ENCODE peak calls at places on chromosomes 16 and 17, in seven cellular contexts. D, O, A, K, C, Y and T are unnamed samples.

GRCh38 chr17:20281860-20282259 is 185.5 kb downstream of the LGALS9B start:
- DNase-seq in A (no peak), C (no peak), K (no peak), Y (no peak), D (peak), O (no peak), T (peak)

GRCh38 chr17:79127534-79128135 is 53.0 kb downstream of the ENGASE start:
- DNase-seq in O (no peak), K (no peak), D (no peak), C (no peak), A (no peak), Y (no peak), T (no peak)

GRCh38 chr17:29179232-29180036 is 764 bp downstream of the MYO18A start:
- DNase-seq in D (peak), O (no peak), C (peak), K (peak), A (no peak), Y (peak), T (no peak)

GRCh38 chr17:37735165-37735564 is 9.7 kb downstream of the HNF1B start:
- DNase-seq in A (no peak), K (no peak), Y (peak), C (no peak), D (no peak), O (no peak), T (no peak)

GRCh38 chr17:61247438-61247837 is 152.2 kb upstream of the TBX2 start:
- DNase-seq in C (no peak), O (peak), D (no peak), Y (no peak), A (no peak), K (no peak), T (no peak)

GRCh38 chr17:44981221-44981968 is 13.3 kb upstream of the C1QL1 start:
- DNase-seq in A (peak), C (no peak), K (peak), O (peak), D (no peak), Y (no peak), T (no peak)

GRCh38 chr17:27459433-27459832 is 3.2 kb downstream of the KSR1 start:
- DNase-seq in O (no peak), A (no peak), C (no peak), D (no peak), K (no peak), Y (no peak), T (no peak)

GRCh38 chr17:3914319-3914685 is 2.0 kb downstream of the P2RX1 start:
- DNase-seq in D (no peak), O (no peak), A (no peak), K (no peak), C (no peak), Y (no peak), T (peak)

GRCh38 chr17:39997543-39997942 is 16.9 kb downstream of the PSMD3 start:
- DNase-seq in D (no peak), C (no peak), A (no peak), K (no peak), O (no peak), Y (no peak), T (no peak)

DNA sequence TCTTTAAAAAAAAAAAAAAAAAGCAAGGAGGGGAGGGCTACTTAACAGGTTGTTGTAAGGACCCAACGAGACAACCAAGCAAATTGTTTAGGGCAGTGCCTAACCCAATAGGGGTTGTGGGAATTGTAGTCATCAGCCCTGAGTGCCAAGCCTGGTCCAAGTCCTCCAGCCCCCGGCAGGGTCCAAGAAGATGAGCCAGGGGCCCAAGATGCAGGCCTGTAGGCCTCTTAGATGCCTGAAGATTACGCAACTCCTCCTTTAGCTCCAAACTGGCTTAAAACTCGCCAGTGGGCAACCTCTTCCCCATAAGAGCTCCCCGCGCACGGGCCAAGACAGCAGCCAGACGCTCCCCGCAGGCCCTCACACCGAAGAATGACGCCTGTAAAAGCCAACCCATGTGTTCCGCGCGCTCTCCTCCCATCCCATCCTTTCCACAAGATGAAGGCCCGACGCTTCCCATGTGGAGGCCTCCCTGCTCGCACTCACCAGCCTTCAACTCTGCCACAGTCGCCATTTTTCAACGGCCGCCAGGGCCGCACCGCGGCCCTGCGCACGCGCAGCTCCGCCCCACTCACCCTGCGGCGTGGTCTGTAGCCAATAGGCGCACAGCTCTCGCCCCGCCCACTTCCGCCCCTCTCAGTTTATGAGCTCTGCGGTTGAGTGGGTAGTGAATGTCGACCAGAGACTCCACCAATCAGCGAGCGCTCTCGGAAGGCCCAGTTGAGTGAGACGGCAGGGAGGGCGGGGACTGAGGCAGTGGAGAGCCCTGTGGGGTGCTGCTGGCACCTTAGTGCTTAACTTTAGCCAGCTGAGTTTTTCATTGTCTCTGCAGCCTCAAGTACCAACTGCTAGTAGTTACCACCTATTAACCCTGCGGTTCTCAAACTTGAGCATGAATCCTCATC is at the start of gene CEP20:
- DNase-seq in K (peak), A (peak), C (peak), Y (peak), D (peak), O (peak), T (peak)
- TF ChIP-seq CTCF in K (no peak), A (no peak), C (no peak), Y (no peak), D (no peak), O (peak), T (no peak)

GRCh38 chr16:57994778-57995177 is 5.7 kb downstream of the ZNF319 start:
- DNase-seq in Y (peak), O (peak), D (peak), A (no peak), K (peak), C (peak), T (peak)
- TF ChIP-seq CTCF in Y (no peak), O (peak), D (no peak), A (no peak), K (peak), C (peak), T (peak)

DNA sequence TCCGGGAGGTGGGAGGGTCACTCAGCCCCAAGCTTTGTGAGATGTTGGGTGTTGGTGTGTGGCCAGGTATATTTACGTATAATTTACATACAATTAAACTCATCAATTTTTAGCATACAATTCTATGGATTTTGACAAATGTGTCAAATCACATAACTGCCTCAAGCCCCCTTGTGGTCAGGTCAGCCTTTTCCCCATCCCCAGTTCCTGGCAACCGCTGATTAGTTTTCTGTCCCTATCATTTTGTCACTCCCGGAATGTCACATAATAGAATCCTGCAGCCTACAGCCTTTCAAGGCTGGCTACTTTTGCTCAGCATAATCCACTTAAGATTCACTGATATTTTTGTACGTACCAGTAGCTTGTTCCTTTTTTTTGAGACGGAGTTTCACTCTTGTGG is 19.4 kb upstream of the RAI1 start:
- DNase-seq in C (no peak), Y (no peak), A (no peak), D (no peak), K (no peak), O (no peak), T (no peak)
- TF ChIP-seq CTCF in C (peak), Y (no peak), A (no peak), D (no peak), K (no peak), O (no peak), T (no peak)

GRCh38 chr17:80889897-80890550 is 101.6 kb upstream of the CHMP6 start:
- DNase-seq in A (no peak), Y (no peak), C (no peak), O (no peak), K (no peak), D (no peak), T (no peak)

GRCh38 chr17:80890551-80890930 is 101.1 kb upstream of the CHMP6 start:
- DNase-seq in C (no peak), Y (no peak), O (no peak), K (no peak), A (no peak), D (no peak), T (peak)

GRCh38 chr17:80892019-80892855 is 99.4 kb upstream of the CHMP6 start:
- DNase-seq in K (peak), D (peak), Y (no peak), A (peak), O (peak), C (peak), T (peak)

GRCh38 chr17:80892900-80893603 is 98.6 kb upstream of the CHMP6 start:
- DNase-seq in A (no peak), D (no peak), K (peak), Y (no peak), C (no peak), O (peak), T (peak)

DNA sequence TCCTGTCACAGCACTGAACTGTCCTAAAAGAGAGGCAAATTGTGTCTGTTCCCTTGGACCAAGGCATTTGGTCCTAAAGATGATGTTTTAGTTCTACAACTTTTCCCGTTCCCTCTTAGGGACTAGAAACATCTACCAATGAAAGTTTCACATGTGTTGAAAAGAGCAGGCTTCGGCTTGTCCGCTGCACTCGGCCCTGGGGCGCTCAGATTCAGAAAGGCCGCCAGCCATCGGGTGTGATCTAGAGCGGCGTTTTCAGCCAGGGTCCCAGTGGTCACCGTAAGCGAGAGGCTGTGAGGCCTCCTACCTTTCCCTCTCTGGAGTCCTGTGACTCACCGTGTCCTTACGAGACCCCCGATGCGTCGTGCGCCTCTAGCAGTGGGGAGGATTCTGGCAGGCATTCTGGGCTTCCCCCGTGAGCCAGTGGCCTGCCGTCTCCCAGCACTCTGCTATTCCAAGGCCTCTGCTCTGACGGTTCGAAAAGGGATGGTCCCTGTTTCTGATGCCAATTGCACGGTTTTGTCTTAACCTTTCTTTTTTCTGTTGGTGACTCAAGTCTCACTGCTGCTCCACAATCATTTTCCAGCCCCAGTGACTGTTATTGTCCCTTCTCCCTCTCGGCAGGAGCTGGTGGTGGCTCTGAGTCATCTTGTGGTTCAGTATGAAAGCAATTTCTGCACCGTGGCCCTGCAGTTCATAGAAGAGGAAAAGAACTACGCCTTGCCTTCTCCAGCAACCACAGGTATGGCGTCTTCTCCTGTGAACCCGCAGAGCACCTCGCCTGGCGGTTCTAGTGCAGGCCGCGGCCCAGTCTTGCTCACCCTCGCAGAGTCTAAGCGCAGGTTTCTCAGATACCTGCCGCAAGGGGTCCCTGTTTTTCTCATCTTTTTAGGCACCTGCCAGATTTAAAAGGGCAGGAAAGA is 100.3 kb upstream of the CHMP6 start:
- DNase-seq in O (peak), D (no peak), A (peak), Y (no peak), K (peak), C (no peak), T (peak)
- TF ChIP-seq CTCF in O (no peak), D (no peak), A (no peak), Y (no peak), K (peak), C (no peak), T (no peak)

DNA sequence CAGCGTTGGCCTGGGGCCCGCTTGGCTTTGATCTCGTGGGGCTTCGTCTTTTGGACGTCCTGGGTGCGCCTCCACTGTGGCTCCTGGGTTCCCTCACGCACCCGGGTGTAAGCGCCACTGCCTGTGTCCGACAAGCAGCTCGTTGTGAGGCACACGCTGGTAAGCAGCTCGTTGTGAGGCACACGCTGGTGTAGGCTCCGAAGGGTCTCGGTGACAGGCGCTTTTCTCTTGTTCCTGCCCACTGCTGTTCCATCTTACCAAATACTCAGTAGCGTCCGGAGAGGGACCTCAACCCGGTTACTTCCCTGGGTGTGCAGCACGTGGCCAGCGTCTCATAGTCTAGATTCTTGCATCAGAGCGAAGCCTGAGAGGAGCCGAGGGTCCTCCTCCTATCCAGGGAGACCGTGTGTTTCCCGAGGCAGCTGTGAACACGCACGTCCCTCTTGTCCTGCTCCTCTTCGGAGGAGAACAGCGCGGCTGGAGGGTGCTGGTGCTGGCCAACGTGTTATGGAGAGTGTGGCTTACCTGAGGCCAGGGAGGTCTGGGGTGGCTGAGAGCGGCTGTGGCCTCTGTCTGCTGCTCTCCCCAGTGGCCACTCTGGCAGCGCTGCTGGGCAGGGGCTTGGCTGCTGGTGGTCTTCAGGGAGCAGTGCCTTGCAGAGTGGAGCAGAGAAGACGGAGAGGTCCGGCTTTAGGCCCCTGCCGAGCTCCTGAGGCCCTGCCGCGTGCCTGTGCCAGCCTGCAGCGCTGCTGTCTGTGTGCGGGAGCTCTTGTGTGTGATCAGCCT is 32.1 kb upstream of the ZNF750 start:
- DNase-seq in K (no peak), D (no peak), A (no peak), C (no peak), Y (no peak), O (no peak), T (peak)
- TF ChIP-seq CTCF in K (no peak), D (no peak), A (no peak), C (no peak), Y (no peak), O (no peak), T (no peak)

GRCh38 chr16:79598341-79599181 is 2.0 kb downstream of the MAF start:
- DNase-seq in K (no peak), A (no peak), O (no peak), C (peak), D (peak), Y (peak), T (peak)
- TF ChIP-seq CTCF in K (no peak), A (peak), O (no peak), C (no peak), D (no peak), Y (no peak), T (no peak)

GRCh38 chr16:27223226-27223610 is 19.9 kb downstream of the KDM8 start:
- DNase-seq in K (no peak), A (no peak), C (no peak), Y (no peak), O (no peak), D (no peak), T (no peak)
- TF ChIP-seq CTCF in K (no peak), A (no peak), C (no peak), Y (no peak), O (peak), D (no peak), T (no peak)

DNA sequence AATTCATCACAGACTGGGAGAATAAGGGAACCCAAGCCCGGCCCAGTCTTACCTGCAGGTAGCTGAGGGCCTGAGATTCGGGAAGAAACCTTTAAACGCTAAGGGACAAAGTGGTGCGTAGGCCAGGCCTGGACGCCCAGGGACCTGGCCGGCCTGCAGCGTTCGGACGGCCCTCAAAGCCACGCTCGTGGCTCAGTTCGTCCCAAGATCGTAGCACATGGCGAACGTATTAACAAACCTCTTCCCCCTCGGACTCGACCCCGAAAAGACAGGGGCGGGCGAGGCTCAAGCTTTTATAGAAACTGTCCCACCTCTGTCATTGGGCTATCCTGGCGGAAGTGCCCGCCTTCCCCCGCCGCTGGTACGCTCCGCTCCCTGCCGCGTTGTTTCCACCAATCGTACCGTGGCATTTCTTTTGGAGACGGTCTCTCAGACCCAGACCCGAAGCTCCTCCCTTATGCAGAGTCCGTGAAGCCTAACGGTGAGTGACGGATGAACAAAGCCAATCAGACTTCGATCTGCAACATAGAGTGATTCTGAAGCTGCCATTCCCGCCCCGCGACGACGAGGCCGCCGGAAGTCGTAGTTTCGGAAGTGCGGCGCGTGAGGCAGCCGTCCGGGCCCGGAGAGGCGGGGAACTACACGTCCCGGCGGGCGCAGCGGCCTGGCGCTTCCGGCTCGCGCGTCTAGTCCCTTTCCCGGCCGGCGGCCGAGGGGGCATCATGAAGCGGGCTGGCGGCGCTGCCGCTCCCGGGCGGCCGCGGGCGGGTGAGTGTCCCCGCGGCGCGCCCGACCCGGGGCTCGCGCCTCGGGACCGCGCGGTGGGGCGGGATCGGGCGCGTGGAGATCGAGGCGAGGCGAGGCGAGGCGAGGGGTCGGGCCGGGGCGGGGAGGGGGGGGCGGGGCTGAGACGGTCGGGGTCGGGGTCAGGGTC is at the start of gene TRAF7:
- DNase-seq in Y (peak), C (peak), O (peak), A (peak), D (peak), K (peak), T (peak)
- TF ChIP-seq CTCF in Y (no peak), C (no peak), O (no peak), A (no peak), D (no peak), K (no peak), T (no peak)

DNA sequence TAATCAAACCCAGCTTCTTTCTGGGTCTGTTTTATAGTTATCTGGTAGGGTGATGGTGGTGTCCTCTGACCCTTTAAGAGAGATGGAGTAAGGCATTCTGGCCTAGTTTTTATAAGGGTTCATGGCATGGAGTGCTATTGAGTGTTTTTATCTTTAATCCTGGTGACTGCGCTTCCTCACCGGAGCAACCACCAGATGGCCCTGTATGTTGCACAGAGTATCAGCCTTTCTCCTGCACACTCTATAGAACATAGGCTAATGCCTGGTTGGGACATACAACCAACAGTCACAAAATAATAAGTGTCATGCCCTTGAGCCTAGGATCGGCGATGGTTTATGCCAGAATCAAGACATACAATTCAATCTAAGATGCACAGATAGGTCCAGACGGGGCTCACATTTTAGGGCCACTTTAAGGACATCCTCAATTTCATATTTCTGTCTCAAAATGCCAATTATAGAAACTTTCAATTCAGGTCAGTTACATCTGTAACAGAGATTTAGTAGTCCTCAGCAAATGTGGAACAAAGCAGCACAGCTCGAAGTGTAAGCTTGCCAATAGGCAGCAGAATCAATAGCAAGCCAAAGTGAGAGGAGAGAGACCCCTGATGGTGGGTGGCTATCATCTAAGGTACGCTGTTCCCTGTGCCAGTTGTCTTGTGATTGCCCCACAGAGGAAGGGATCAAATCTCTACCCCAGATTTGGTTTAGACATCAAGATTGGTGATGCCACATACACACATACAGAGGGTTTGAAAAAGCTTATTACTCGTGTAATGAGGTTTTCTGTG is 37.2 kb upstream of the HOXB9 start:
- DNase-seq in Y (no peak), O (no peak), K (no peak), A (no peak), C (no peak), D (no peak), T (no peak)
- TF ChIP-seq CTCF in Y (no peak), O (no peak), K (peak), A (peak), C (no peak), D (no peak), T (no peak)